ENCODE peak calls at places on chromosomes 11 and 22, in ten cellular contexts. A, L, Y, G, V, C, K, D, N and U are unnamed samples.

GRCh38 chr11:404551-405264 is 10.1 kb downstream of the SIGIRR start:
- DNase-seq in C (no peak), A (no peak), D (no peak), K (peak), G (no peak), L (no peak), N (no peak), Y (no peak), V (no peak), U (no peak)

GRCh38 chr22:39906207-39906606 is 5.3 kb downstream of the GRAP2 start:
- DNase-seq in D (no peak), N (no peak), V (no peak), L (no peak), G (no peak), C (no peak), K (no peak), Y (no peak), A (no peak), U (no peak)

GRCh38 chr11:66020618-66021357 is 5.5 kb downstream of the CATSPER1 start:
- DNase-seq in N (no peak), Y (no peak), K (no peak), D (peak), A (peak), G (peak), C (no peak), V (no peak), L (no peak), U (no peak)

GRCh38 chr11:121212696-121213567 is 79.6 kb upstream of the SC5D start:
- DNase-seq in A (no peak), D (no peak), Y (no peak), K (no peak), V (no peak), C (no peak), G (no peak), N (no peak), L (no peak), U (no peak)

GRCh38 chr22:38505595-38506117 is 455 bp downstream of the DDX17 start:
- DNase-seq in V (peak), N (peak), L (no peak), G (peak), K (peak), C (no peak), A (peak), D (peak), Y (peak), U (peak)

GRCh38 chr22:33116846-33117547 is 58.8 kb upstream of the SYN3 start:
- DNase-seq in L (no peak), K (no peak), Y (no peak), D (no peak), G (no peak), V (no peak), N (no peak), C (no peak), A (peak), U (peak)

GRCh38 chr11:2759228-2760195 is 59.7 kb upstream of the KCNQ1OT1 start:
- DNase-seq in Y (no peak), L (no peak), V (no peak), K (peak), G (no peak), C (no peak), A (no peak), N (no peak), D (no peak), U (no peak)

GRCh38 chr11:117478126-117478856 is 150.6 kb downstream of the CEP164 start:
- DNase-seq in N (no peak), L (no peak), K (no peak), A (no peak), G (no peak), V (no peak), C (no peak), Y (no peak), D (no peak), U (no peak)

GRCh38 chr11:34988294-34989255 is 72.2 kb downstream of the PDHX start:
- DNase-seq in L (no peak), A (no peak), K (no peak), V (no peak), N (no peak), G (peak), Y (no peak), D (peak), C (no peak), U (no peak)

GRCh38 chr11:102272047-102272824 is 45.0 kb upstream of the BIRC3 start:
- DNase-seq in L (no peak), C (no peak), D (no peak), G (no peak), V (no peak), Y (no peak), K (no peak), A (no peak), N (no peak), U (peak)

GRCh38 chr11:36057372-36058045 is 113.6 kb downstream of the LDLRAD3 start:
- DNase-seq in L (no peak), A (no peak), V (no peak), C (no peak), G (no peak), D (no peak), K (no peak), Y (no peak), N (no peak), U (no peak)